ENCODE peak calls at places on chromosomes 7 and 10, in four cellular contexts. C is neural crest cell, Q is left ventricle myocardium inferior, I is cardiac fibroblast. S is an unnamed sample.

GRCh38 chr10:12579954-12580858 is 230.9 kb downstream of the CAMK1D start:
- DNase-seq in C (no peak), Q (no peak), I (peak; percentile 40), S (no peak)

GRCh38 chr10:120423350-120424197 is 33.5 kb upstream of the PLPP4 start:
- DNase-seq in C (peak; percentile 45), Q (no peak), I (peak; percentile 59), S (peak; percentile 71)

GRCh38 chr7:105602325-105603305 is 21.3 kb upstream of the EFCAB10 start:
- DNase-seq in C (no peak), Q (no peak), I (no peak), S (no peak)

GRCh38 chr10:4391683-4392082 is 434.3 kb upstream of the AKR1E2 start:
- DNase-seq in C (no peak), Q (no peak), I (peak; percentile 53), S (no peak)

GRCh38 chr7:108204281-108204796 is 74.2 kb upstream of the LAMB4 start:
- DNase-seq in C (no peak), Q (no peak), I (no peak), S (peak; percentile 31)

GRCh38 chr7:117472335-117472734 is 7.5 kb upstream of the CFTR start:
- DNase-seq in C (no peak), Q (no peak), I (no peak), S (no peak)

GRCh38 chr10:102491136-102491535 is 11.4 kb downstream of the ACTR1A start:
- DNase-seq in C (no peak), Q (no peak), I (no peak), S (no peak)

GRCh38 chr7:78448915-78449314 is 650.3 kb downstream of the PHTF2 start:
- DNase-seq in C (no peak), Q (no peak), I (no peak), S (no peak)

GRCh38 chr10:49609283-49610014 is 661 bp upstream of the SLC18A3 start:
- DNase-seq in C (peak; percentile 52), Q (no peak), I (no peak), S (peak; percentile 86)

GRCh38 chr7:80127412-80128150 is 7.0 kb upstream of the GNAI1 start:
- DNase-seq in C (no peak), Q (no peak), I (no peak), S (no peak)

GRCh38 chr10:14302035-14302434 is 28.7 kb downstream of the FRMD4A start:
- DNase-seq in C (no peak), Q (no peak), I (peak; percentile 48), S (no peak)

GRCh38 chr7:69067397-69067796 is 530.9 kb upstream of the AUTS2 start:
- DNase-seq in C (no peak), Q (no peak), I (no peak), S (peak; percentile 32)

GRCh38 chr7:81190997-81191747 is 272.3 kb upstream of the SEMA3C start:
- DNase-seq in C (no peak), Q (no peak), I (peak; percentile 61), S (no peak)

GRCh38 chr10:25758041-25758457 is 176.0 kb upstream of the MYO3A start:
- DNase-seq in C (peak; percentile 33), Q (no peak), I (peak; percentile 47), S (peak; percentile 24)

GRCh38 chr10:78348416-78349164 is 314.9 kb downstream of the RPS24 start:
- DNase-seq in C (no peak), Q (no peak), I (no peak), S (no peak)

GRCh38 chr7:113026941-113027340 is 59.7 kb downstream of the GPR85 start:
- DNase-seq in C (no peak), Q (no peak), I (peak; percentile 28), S (no peak)

GRCh38 chr10:47288916-47289495 is 11.0 kb upstream of the GDF10 start:
- DNase-seq in C (no peak), Q (no peak), I (no peak), S (no peak)

GRCh38 chr10:124740374-124741280 is 3.6 kb downstream of the FAM53B start:
- DNase-seq in C (no peak), Q (peak; percentile 72), I (peak; percentile 65), S (no peak)

GRCh38 chr7:23093111-23093510 is 12.5 kb upstream of the KLHL7 start:
- DNase-seq in C (no peak), Q (no peak), I (peak; percentile 61), S (no peak)

GRCh38 chr10:63573068-63573697 is 52.0 kb downstream of the REEP3 start:
- DNase-seq in C (no peak), Q (no peak), I (peak; percentile 41), S (no peak)

GRCh38 chr10:112375721-112376577 is 2.0 kb downstream of the ACSL5 start:
- DNase-seq in C (no peak), Q (peak; percentile 65), I (peak; percentile 35), S (no peak)

GRCh38 chr7:106604303-106604918 is 56.5 kb downstream of the CCDC71L start:
- DNase-seq in C (no peak), Q (no peak), I (no peak), S (no peak)

GRCh38 chr10:71868192-71868697 is 17.2 kb upstream of the PSAP start:
- DNase-seq in C (no peak), Q (peak; percentile 29), I (peak; percentile 89), S (peak; percentile 7)

GRCh38 chr7:964401-965231 is 10.1 kb upstream of the ADAP1 start:
- DNase-seq in C (no peak), Q (peak; percentile 52), I (peak; percentile 55), S (peak; percentile 20)

GRCh38 chr7:27186450-27187157 is 1.6 kb upstream of the HOXA11 start:
- DNase-seq in C (no peak), Q (no peak), I (no peak), S (no peak)

GRCh38 chr7:102044984-102045673 is 227.7 kb downstream of the CUX1 start:
- DNase-seq in C (no peak), Q (peak; percentile 65), I (peak; percentile 71), S (no peak)

GRCh38 chr7:100673942-100674431 is 447 bp downstream of the GNB2 start:
- DNase-seq in C (no peak), Q (peak; percentile 52), I (peak; percentile 29), S (peak; percentile 36)

GRCh38 chr7:51430480-51431086 is 114.0 kb upstream of the COBL start:
- DNase-seq in C (peak; percentile 70), Q (no peak), I (peak; percentile 54), S (peak; percentile 71)

GRCh38 chr7:51426163-51426562 is 109.6 kb upstream of the COBL start:
- DNase-seq in C (no peak), Q (no peak), I (no peak), S (no peak)

GRCh38 chr7:51428226-51428887 is 111.7 kb upstream of the COBL start:
- DNase-seq in C (no peak), Q (no peak), I (peak; percentile 19), S (peak; percentile 50)
- TF ChIP-seq CTCF in C (peak; percentile 68), Q (no peak), I (no peak), S (no peak)

GRCh38 chr10:70579234-70580002 is 23.1 kb downstream of the PRF1 start:
- DNase-seq in C (no peak), Q (no peak), I (no peak), S (no peak)

GRCh38 chr10:70578371-70578947 is 24.1 kb downstream of the PRF1 start:
- DNase-seq in C (no peak), Q (no peak), I (peak; percentile 80), S (no peak)

GRCh38 chr10:70575486-70575873 is 27.1 kb downstream of the PRF1 start:
- DNase-seq in C (no peak), Q (no peak), I (no peak), S (no peak)

GRCh38 chr10:70575874-70576802 is 26.4 kb downstream of the PRF1 start:
- DNase-seq in C (no peak), Q (peak; percentile 57), I (peak; percentile 58), S (no peak)

DNA sequence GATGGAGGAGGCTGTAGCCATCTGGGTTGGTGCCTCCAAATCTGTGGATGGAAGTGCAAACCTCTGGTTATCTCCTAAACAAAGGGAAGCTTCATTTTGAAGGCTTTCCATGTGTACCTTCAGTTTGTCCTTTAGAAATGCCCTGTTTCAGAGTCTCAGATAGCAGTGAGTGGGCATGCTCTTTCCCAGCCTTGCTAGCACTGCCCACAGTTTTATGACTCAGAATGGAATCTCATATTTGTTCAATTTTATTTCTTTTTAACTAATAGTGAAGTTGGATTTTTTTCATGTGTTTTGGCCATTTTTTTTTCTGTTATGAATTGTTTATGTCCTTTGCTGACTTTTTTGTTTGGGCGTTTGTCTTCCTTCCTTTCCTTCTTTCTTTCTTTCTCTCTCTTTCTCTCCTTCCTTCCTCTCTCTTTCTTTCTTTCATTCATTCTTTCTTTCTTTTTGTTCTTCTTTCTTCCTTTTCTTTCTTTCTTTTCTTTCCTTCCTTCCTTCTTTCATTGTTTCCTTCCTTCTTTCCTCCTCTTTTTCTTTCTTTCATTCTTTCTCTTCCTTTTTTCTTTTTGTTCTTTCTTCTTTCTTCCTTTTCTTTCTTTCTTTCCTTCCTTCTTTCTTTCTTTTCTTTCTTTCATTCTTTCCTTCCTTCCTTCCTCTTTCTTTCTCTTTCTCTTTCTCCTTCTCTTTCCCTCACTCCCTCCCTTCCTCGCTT is 25.6 kb downstream of the PRF1 start:
- DNase-seq in C (no peak), Q (no peak), I (peak; percentile 31), S (no peak)
- TF ChIP-seq CTCF in C (no peak), Q (no peak), I (no peak), S (no peak)

GRCh38 chr10:96587255-96588059 is 645 bp upstream of the TM9SF3 start:
- DNase-seq in C (no peak), Q (no peak), I (peak; percentile 88), S (no peak)
- TF ChIP-seq CTCF in C (no peak), Q (no peak), I (no peak), S (no peak)

DNA sequence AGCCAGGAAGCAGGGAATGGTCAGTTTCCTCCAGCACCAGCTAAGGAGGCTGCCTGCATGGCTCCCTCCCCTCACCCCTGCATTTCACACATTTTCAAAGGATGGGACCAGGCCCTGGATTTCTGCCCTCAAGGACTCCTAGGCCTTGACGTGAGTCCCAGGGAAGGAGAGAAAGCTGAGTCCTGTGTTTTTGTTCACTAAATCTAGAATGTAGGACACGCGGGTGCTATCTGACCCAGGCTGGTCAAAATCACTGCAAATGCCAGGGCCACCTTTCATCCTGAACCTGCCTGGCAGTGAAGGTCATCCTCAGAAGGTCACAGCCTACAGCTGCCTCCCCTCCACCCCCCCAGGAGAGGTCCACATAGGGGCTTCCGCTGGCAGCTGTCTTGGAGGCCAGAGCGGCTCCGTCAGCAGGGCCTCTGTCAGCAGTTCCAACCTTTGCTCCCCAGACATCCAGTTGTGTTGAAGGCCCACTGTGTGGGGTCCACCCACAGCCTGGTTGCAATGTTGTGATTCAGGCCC is 18.0 kb downstream of the RHBDD2 start:
- DNase-seq in C (no peak), Q (no peak), I (no peak), S (no peak)
- TF ChIP-seq CTCF in C (no peak), Q (no peak), I (no peak), S (no peak)

DNA sequence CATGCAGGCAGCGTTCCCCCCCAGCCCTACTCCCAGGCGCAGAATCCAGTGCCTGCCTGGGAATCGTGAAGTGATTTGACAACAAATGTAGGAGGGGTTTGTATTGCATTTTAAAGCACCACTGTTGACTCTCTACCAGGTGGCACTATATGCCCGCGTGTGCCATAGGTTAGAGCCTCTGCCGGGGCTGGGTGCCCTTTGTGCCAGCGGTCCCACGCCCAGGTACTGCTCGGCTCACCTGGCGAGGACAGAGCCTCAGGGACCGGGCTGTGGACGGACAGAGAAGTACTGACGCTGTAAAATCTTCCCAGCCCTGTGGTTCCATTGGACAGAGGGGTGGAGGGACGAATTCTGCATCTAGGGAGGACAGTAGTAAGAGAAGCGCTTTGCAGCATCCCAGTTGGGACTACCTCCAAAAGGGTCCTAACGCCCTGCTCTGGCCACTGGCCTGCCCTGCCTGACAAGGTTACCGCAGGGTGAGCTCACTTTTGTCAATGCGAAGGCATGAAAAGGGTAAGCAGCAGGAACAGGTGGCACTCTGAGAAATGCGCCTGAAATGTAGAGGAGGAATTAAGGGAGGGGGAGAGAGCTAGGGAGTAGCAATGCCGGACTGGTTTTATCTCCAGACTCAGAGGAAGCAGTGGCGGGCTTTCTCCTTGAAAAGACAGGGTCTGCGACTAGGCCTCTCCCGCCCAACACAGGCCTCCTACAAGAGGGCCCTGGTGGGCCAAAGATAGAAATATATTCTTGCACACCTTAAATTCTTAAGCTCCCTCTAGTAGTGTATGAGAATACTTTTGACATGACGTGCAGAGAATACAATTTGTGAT is 858 bp upstream of the CACNA2D1 start:
- DNase-seq in C (peak; percentile 2), Q (no peak), I (no peak), S (peak; percentile 25)
- TF ChIP-seq CTCF in C (peak; percentile 3), Q (peak; percentile 27), I (no peak), S (no peak)

S was measured in glutamatergic neuron.